ENCODE peak calls at places on chromosomes 7 and 10, in four cellular contexts. One of them, this sample, is unnamed.

GRCh38 chr10:132225073-132225848 is 38.5 kb downstream of the DPYSL4 start:
- DNase-seq in stimulated activated CD8-positive, alpha-beta memory T cell treated with anti-CD3 and anti-CD28 coated beads, Interleukin-7, amount 100 ng/mL, for 1 hour: no peak
- DNase-seq in putamen: no peak
- DNase-seq in stromal cell of bone marrow: no peak
- DNase-seq in this sample: no peak

GRCh38 chr7:92751902-92752901 is 84.2 kb downstream of the CDK6 start:
- DNase-seq in stimulated activated CD8-positive, alpha-beta memory T cell treated with anti-CD3 and anti-CD28 coated beads, Interleukin-7, amount 100 ng/mL, for 1 hour: no peak
- DNase-seq in putamen: no peak
- DNase-seq in stromal cell of bone marrow: peak
- DNase-seq in this sample: no peak

GRCh38 chr10:79275431-79275851 is 71.8 kb upstream of the PPIF start:
- DNase-seq in stimulated activated CD8-positive, alpha-beta memory T cell treated with anti-CD3 and anti-CD28 coated beads, Interleukin-7, amount 100 ng/mL, for 1 hour: no peak
- DNase-seq in putamen: no peak
- DNase-seq in stromal cell of bone marrow: no peak
- DNase-seq in this sample: peak

GRCh38 chr7:109926738-109927137 is 1164.2 kb upstream of the LRRN3 start:
- DNase-seq in stimulated activated CD8-positive, alpha-beta memory T cell treated with anti-CD3 and anti-CD28 coated beads, Interleukin-7, amount 100 ng/mL, for 1 hour: no peak
- DNase-seq in putamen: no peak
- DNase-seq in stromal cell of bone marrow: no peak
- DNase-seq in this sample: no peak

GRCh38 chr7:18762189-18762588 is 266.6 kb downstream of the HDAC9 start:
- DNase-seq in stimulated activated CD8-positive, alpha-beta memory T cell treated with anti-CD3 and anti-CD28 coated beads, Interleukin-7, amount 100 ng/mL, for 1 hour: no peak
- DNase-seq in putamen: no peak
- DNase-seq in stromal cell of bone marrow: peak
- DNase-seq in this sample: peak

GRCh38 chr10:14565199-14565598 is 209.5 kb downstream of the FAM107B start:
- DNase-seq in stimulated activated CD8-positive, alpha-beta memory T cell treated with anti-CD3 and anti-CD28 coated beads, Interleukin-7, amount 100 ng/mL, for 1 hour: no peak
- DNase-seq in putamen: no peak
- DNase-seq in stromal cell of bone marrow: no peak
- DNase-seq in this sample: no peak

GRCh38 chr7:95334434-95334833 is 10.1 kb upstream of the PON1 start:
- DNase-seq in stimulated activated CD8-positive, alpha-beta memory T cell treated with anti-CD3 and anti-CD28 coated beads, Interleukin-7, amount 100 ng/mL, for 1 hour: no peak
- DNase-seq in putamen: no peak
- DNase-seq in stromal cell of bone marrow: no peak
- DNase-seq in this sample: no peak

GRCh38 chr10:60820093-60820769 is 42.0 kb downstream of the CDK1 start:
- DNase-seq in stimulated activated CD8-positive, alpha-beta memory T cell treated with anti-CD3 and anti-CD28 coated beads, Interleukin-7, amount 100 ng/mL, for 1 hour: no peak
- DNase-seq in putamen: no peak
- DNase-seq in stromal cell of bone marrow: no peak
- DNase-seq in this sample: no peak

GRCh38 chr7:151426486-151426905 is 13.4 kb downstream of the CRYGN start:
- DNase-seq in stimulated activated CD8-positive, alpha-beta memory T cell treated with anti-CD3 and anti-CD28 coated beads, Interleukin-7, amount 100 ng/mL, for 1 hour: no peak
- DNase-seq in putamen: no peak
- DNase-seq in stromal cell of bone marrow: peak
- DNase-seq in this sample: no peak

GRCh38 chr10:118106426-118106825 is 59.7 kb upstream of the RAB11FIP2 start:
- DNase-seq in stimulated activated CD8-positive, alpha-beta memory T cell treated with anti-CD3 and anti-CD28 coated beads, Interleukin-7, amount 100 ng/mL, for 1 hour: no peak
- DNase-seq in putamen: no peak
- DNase-seq in stromal cell of bone marrow: no peak
- DNase-seq in this sample: no peak

GRCh38 chr10:126224967-126225671 is 163.2 kb downstream of the ADAM12 start:
- DNase-seq in stimulated activated CD8-positive, alpha-beta memory T cell treated with anti-CD3 and anti-CD28 coated beads, Interleukin-7, amount 100 ng/mL, for 1 hour: no peak
- DNase-seq in putamen: peak
- DNase-seq in stromal cell of bone marrow: no peak
- DNase-seq in this sample: no peak

This sample was measured in Ammon's horn.